ENCODE peak calls at places on chromosomes 11 and 22, in five cellular contexts. W is substantia nigra, T is Calu3, V is mammary epithelial cell, R is AG10803. A is an unnamed sample.

GRCh38 chr11:90587896-90588295 is 365.0 kb upstream of the CHORDC1 start:
- DNase-seq in W (no peak), T (no peak), V (no peak), R (no peak), A (no peak)

GRCh38 chr11:69377029-69377952 is 83.3 kb downstream of the MYEOV start:
- DNase-seq in V (peak; percentile 96), T (no peak), W (no peak), R (no peak), A (peak; percentile 76)

GRCh38 chr11:33317662-33318061 is 60.5 kb downstream of the HIPK3 start:
- DNase-seq in W (no peak), T (no peak), R (peak; percentile 18), V (peak; percentile 64), A (no peak)

GRCh38 chr22:38504731-38505594 is 1.1 kb downstream of the DDX17 start:
- DNase-seq in V (peak; percentile 54), T (peak; percentile 40), R (peak; percentile 60), W (peak; percentile 25), A (peak; percentile 51)

GRCh38 chr22:18110944-18111758 is 542 bp downstream of the TUBA8 start:
- DNase-seq in T (no peak), V (no peak), W (no peak), R (no peak), A (no peak)

GRCh38 chr22:45911601-45912271 is 65.2 kb downstream of the WNT7B start:
- DNase-seq in T (peak; percentile 81), W (no peak), V (peak; percentile 67), R (peak; percentile 61), A (peak; percentile 95)

GRCh38 chr22:47152938-47153337 is 390.5 kb downstream of the TBC1D22A start:
- DNase-seq in T (no peak), R (no peak), W (no peak), V (no peak), A (no peak)

GRCh38 chr11:118002541-118003019 is 16.4 kb downstream of the IL10RA start:
- DNase-seq in T (no peak), R (no peak), V (no peak), W (no peak), A (no peak)

GRCh38 chr11:130940706-130941105 is 24.4 kb upstream of the SNX19 start:
- DNase-seq in W (no peak), R (peak; percentile 72), V (no peak), T (no peak), A (no peak)

GRCh38 chr11:125164422-125165110 is at the start of gene PKNOX2:
- DNase-seq in T (peak; percentile 71), R (peak; percentile 43), V (peak; percentile 47), W (peak; percentile 75), A (peak; percentile 57)

GRCh38 chr11:119029340-119030028 is 1.2 kb downstream of the SLC37A4 start:
- DNase-seq in T (peak; percentile 61), V (no peak), R (no peak), W (peak; percentile 22), A (no peak)

GRCh38 chr11:123137496-123138270 is 57.4 kb downstream of the CLMP start:
- DNase-seq in V (no peak), R (peak; percentile 90), T (no peak), W (peak; percentile 42), A (no peak)

GRCh38 chr11:31160504-31161422 is 208.8 kb downstream of the DCDC1 start:
- DNase-seq in W (no peak), R (no peak), T (no peak), V (no peak), A (peak; percentile 36)

GRCh38 chr11:72975778-72976520 is 161.7 kb downstream of the ATG16L2 start:
- DNase-seq in T (no peak), R (peak; percentile 88), V (peak; percentile 79), W (no peak), A (peak; percentile 71)

GRCh38 chr11:19701421-19701820 is 11.2 kb upstream of the NAV2 start:
- DNase-seq in V (no peak), W (no peak), R (peak; percentile 71), T (no peak), A (no peak)

GRCh38 chr11:125270106-125270505 is 105.6 kb downstream of the PKNOX2 start:
- DNase-seq in W (no peak), R (no peak), V (no peak), T (no peak), A (no peak)

GRCh38 chr22:27996529-27996925 is 77.5 kb upstream of the PITPNB start:
- DNase-seq in T (no peak), W (no peak), V (no peak), R (no peak), A (no peak)

GRCh38 chr22:27129266-27129665 is 471.9 kb downstream of the MIAT start:
- DNase-seq in W (no peak), T (no peak), R (peak; percentile 89), V (peak; percentile 90), A (peak; percentile 56)

GRCh38 chr11:17743808-17744119 is 9.2 kb downstream of the KCNC1 start:
- DNase-seq in V (no peak), T (no peak), R (no peak), W (no peak), A (peak; percentile 43)

GRCh38 chr11:95322546-95322945 is 91.5 kb upstream of the SESN3 start:
- DNase-seq in T (no peak), W (no peak), V (peak; percentile 69), R (peak; percentile 71), A (no peak)

GRCh38 chr11:45038923-45039322 is 88.2 kb upstream of the TP53I11 start:
- DNase-seq in T (no peak), R (no peak), V (no peak), W (no peak), A (no peak)